ENCODE peak calls at places on chromosomes 13 and 19, in six cellular contexts. V, R, H, G, X and J are unnamed samples.

GRCh38 chr13:99580500-99581268 is 79.4 kb downstream of the TM9SF2 start:
- DNase-seq in R (no peak), X (no peak), V (no peak), H (no peak), G (no peak), J (no peak)

GRCh38 chr19:11324079-11324661 is 15.3 kb downstream of the RAB3D start:
- DNase-seq in V (peak), H (peak), R (peak), G (peak), X (peak), J (peak)

GRCh38 chr19:17294051-17294891 is 9.0 kb downstream of the ABHD8 start:
- DNase-seq in X (peak), H (no peak), R (no peak), G (peak), V (no peak), J (peak)

GRCh38 chr19:6161271-6161850 is 25.9 kb downstream of the ACSBG2 start:
- DNase-seq in H (no peak), R (peak), G (peak), X (peak), V (no peak), J (peak)

GRCh38 chr19:49151339-49152217 is 3.6 kb downstream of the HRC start:
- DNase-seq in G (peak), X (no peak), V (peak), R (peak), H (peak), J (peak)

GRCh38 chr19:6402834-6403608 is 10.1 kb upstream of the GTF2F1 start:
- DNase-seq in X (no peak), G (no peak), H (peak), V (peak), R (no peak), J (no peak)

GRCh38 chr13:37646531-37646930 is 48.0 kb upstream of the POSTN start:
- DNase-seq in R (no peak), V (no peak), H (no peak), G (no peak), X (no peak), J (no peak)

GRCh38 chr19:18156841-18157464 is 4.0 kb downstream of the PIK3R2 start:
- DNase-seq in V (peak), X (no peak), R (peak), H (peak), G (peak), J (peak)

GRCh38 chr19:11092181-11092538 is 2.9 kb downstream of the LDLR start:
- DNase-seq in G (no peak), H (no peak), V (peak), X (peak), R (no peak), J (no peak)